ENCODE peak calls at places on chromosomes 13 and 19, in eight cellular contexts. E is Peyer's patch, P is GM20000, U is foreskin fibroblast, M is brain microvascular endothelial cell, J is stomach, W is astrocyte of the cerebellum, C is GM13977. O is an unnamed sample.

GRCh38 chr13:32538234-32538620 is 368 bp downstream of the N4BP2L2 start:
- DNase-seq in U (peak), P (peak), M (peak), W (peak), C (peak), J (peak), E (peak), O (no peak)

GRCh38 chr19:16153582-16154336 is 10.3 kb downstream of the HSH2D start:
- DNase-seq in C (no peak), J (no peak), E (no peak), P (no peak), M (no peak), W (no peak), U (no peak), O (no peak)

GRCh38 chr19:3006075-3006767 is 22.9 kb downstream of the TLE2 start:
- DNase-seq in M (no peak), C (no peak), J (no peak), W (no peak), U (no peak), E (no peak), P (no peak), O (no peak)

GRCh38 chr19:3899531-3900294 is 19.2 kb downstream of the ATCAY start:
- DNase-seq in U (no peak), J (no peak), C (no peak), P (no peak), W (no peak), E (no peak), M (no peak), O (no peak)

GRCh38 chr19:18023596-18024212 is 15.7 kb downstream of the ARRDC2 start:
- DNase-seq in M (peak), J (peak), P (no peak), E (peak), U (no peak), W (no peak), C (no peak), O (no peak)

GRCh38 chr13:101919541-101920306 is 467.2 kb downstream of the ITGBL1 start:
- DNase-seq in M (peak), C (no peak), W (no peak), J (no peak), P (no peak), U (peak), E (no peak), O (no peak)

GRCh38 chr19:57210381-57210780 is 19.1 kb downstream of the ZNF264 start:
- DNase-seq in W (no peak), U (no peak), P (no peak), E (no peak), J (no peak), M (no peak), C (no peak), O (no peak)

GRCh38 chr19:6126335-6126974 is 9.0 kb upstream of the ACSBG2 start:
- DNase-seq in C (peak), E (no peak), J (no peak), U (peak), W (peak), P (peak), M (peak), O (no peak)

GRCh38 chr19:3908266-3909054 is 24.4 kb upstream of the NMRK2 start:
- DNase-seq in E (no peak), M (no peak), W (no peak), U (no peak), J (no peak), C (no peak), P (no peak), O (no peak)

GRCh38 chr19:13995017-13995728 is 10.9 kb downstream of the RFX1 start:
- DNase-seq in E (no peak), U (peak), W (peak), M (no peak), J (no peak), P (peak), C (peak), O (no peak)

GRCh38 chr13:113802761-113803160 is 43.7 kb downstream of the TMEM255B start:
- DNase-seq in W (no peak), M (no peak), C (no peak), J (no peak), E (no peak), U (no peak), P (no peak), O (no peak)

GRCh38 chr19:11421607-11422098 is 2.5 kb upstream of the RGL3 start:
- DNase-seq in E (no peak), U (peak), P (peak), W (no peak), J (peak), C (peak), M (no peak), O (peak)

GRCh38 chr13:85313761-85314503 is 485.3 kb downstream of the SLITRK6 start:
- DNase-seq in U (peak), W (peak), E (no peak), J (no peak), P (no peak), M (peak), C (no peak), O (no peak)

GRCh38 chr13:23999411-23999810 is 102.1 kb upstream of the C1QTNF9B start:
- DNase-seq in W (no peak), J (no peak), U (no peak), M (no peak), P (no peak), E (no peak), C (no peak), O (no peak)

GRCh38 chr13:39616087-39616694 is 13.2 kb upstream of the LHFPL6 start:
- DNase-seq in W (peak), M (peak), U (peak), E (no peak), C (peak), J (no peak), P (peak), O (no peak)

GRCh38 chr19:12792048-12792852 is 964 bp downstream of the JUNB start:
- DNase-seq in J (peak), W (no peak), P (peak), E (peak), C (peak), U (peak), M (no peak), O (peak)

GRCh38 chr13:19601749-19602725 is 31.4 kb upstream of the MPHOSPH8 start:
- DNase-seq in P (peak), C (peak), J (peak), M (no peak), E (no peak), W (no peak), U (peak), O (peak)

GRCh38 chr13:30618938-30619289 is 1.2 kb downstream of the USPL1 start:
- DNase-seq in E (no peak), U (no peak), W (no peak), P (no peak), C (no peak), J (no peak), M (no peak), O (no peak)

GRCh38 chr19:40528533-40529092 is 48.1 kb upstream of the SHKBP1 start:
- DNase-seq in W (no peak), E (no peak), U (no peak), C (no peak), J (no peak), M (no peak), P (no peak), O (no peak)

GRCh38 chr19:40530091-40530901 is 46.4 kb upstream of the SHKBP1 start:
- DNase-seq in E (no peak), J (no peak), C (peak), M (no peak), W (no peak), U (peak), P (peak), O (peak)

GRCh38 chr19:40529093-40529954 is 47.3 kb upstream of the SHKBP1 start:
- DNase-seq in C (peak), E (peak), W (peak), P (peak), U (peak), J (peak), M (peak), O (peak)

GRCh38 chr19:40534148-40534547 is 42.5 kb upstream of the SHKBP1 start:
- DNase-seq in P (no peak), M (no peak), E (no peak), C (no peak), J (no peak), U (no peak), W (no peak), O (no peak)

DNA sequence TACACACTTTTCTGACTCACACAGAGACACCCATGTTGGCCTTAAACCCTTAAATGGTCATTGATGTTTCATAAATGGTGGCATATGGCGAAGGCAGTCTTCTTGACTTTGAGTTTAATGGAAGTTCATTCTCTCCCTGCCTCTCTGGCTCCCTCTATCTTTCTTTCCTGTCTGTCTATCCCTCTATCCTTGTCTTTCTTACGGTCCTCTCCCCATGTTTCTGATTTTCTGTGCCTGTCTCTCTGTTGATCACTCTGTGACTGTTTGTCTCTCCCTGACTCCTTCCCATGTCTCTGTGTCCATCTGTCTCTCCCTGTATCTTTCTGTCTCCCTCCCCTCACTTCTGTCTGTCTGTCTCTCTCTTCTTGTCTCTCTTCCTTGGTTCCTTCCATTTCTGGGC is 43.2 kb upstream of the SHKBP1 start:
- DNase-seq in J (no peak), W (no peak), C (no peak), P (no peak), E (no peak), U (peak), M (no peak), O (no peak)
- TF ChIP-seq CTCF in J (no peak), W (peak), C (no peak), P (no peak), E (peak), U (peak), M (peak), O (no peak)

GRCh38 chr13:43030548-43030947 is 7.2 kb downstream of the DNAJC15 start:
- DNase-seq in E (no peak), M (peak), J (no peak), U (no peak), W (no peak), P (no peak), C (peak), O (no peak)
- TF ChIP-seq CTCF in E (no peak), M (no peak), J (no peak), U (no peak), W (no peak), P (no peak), C (no peak), O (no peak)

GRCh38 chr13:73849292-73849691 is 284.9 kb downstream of the KLF12 start:
- DNase-seq in W (peak), J (no peak), U (peak), C (no peak), P (no peak), M (peak), E (peak), O (no peak)
- TF ChIP-seq CTCF in W (peak), J (peak), U (peak), C (peak), P (no peak), M (peak), E (peak), O (peak)

GRCh38 chr19:49862411-49863253 is 4.7 kb downstream of the PNKP start:
- DNase-seq in J (no peak), W (no peak), C (no peak), U (peak), P (no peak), M (no peak), E (no peak), O (no peak)
- TF ChIP-seq CTCF in J (no peak), W (peak), C (peak), U (peak), P (peak), M (peak), E (no peak), O (no peak)

DNA sequence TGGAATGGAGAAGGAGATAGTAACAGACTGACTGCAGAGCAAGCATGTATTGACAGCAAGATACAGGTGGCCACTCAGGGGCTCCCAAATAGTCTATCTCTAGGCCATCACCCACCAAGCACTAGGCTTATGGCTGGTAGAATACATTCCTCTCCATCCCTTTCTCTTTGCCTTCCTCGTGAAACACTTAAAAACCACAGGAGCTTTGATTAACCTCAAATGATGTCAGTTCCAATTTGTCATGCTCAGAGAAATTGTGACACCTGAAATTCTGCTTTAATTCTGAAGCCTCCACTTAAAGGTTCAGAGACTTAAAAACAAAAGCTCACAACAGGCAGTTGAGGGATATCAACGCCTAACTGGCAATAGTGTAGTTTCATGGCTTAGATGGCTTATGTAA is 17.2 kb downstream of the ENOX1 start:
- DNase-seq in P (no peak), J (no peak), E (no peak), M (no peak), W (no peak), C (no peak), U (no peak), O (no peak)
- TF ChIP-seq CTCF in P (no peak), J (no peak), E (no peak), M (no peak), W (no peak), C (no peak), U (no peak), O (no peak)

DNA sequence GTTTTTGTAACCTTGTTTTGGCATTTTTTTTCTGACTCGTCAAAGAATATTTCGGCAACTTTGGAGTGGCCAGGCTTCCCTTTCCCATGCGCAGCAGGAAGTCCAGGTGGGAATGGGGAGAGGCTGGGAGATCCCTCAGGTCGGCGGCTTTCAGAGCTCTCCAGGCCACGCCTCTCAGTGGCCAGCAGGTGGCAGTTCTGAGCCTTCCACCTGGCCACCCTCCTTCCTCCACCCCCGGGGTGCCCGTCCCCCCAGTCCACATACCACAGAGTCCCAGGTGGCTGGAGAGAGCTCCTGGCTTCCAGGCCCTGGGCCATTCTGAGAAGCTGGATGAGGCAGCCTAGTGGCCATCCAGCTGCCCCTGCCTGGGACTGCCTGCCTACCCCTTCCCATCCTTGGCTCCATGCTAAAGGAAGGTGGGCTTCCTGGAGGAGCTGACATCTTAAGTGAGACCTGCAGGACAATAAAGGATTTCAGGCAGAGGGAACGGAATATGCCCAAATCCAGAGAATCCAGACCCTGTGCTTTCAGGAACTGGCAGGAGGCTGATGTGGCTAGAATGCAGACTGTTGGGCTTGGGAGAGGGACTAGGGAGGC is 46.3 kb downstream of the CCNE1 start:
- DNase-seq in C (peak), M (no peak), J (peak), U (peak), W (no peak), P (peak), E (no peak), O (peak)
- TF ChIP-seq CTCF in C (peak), M (peak), J (peak), U (peak), W (peak), P (peak), E (peak), O (peak)

DNA sequence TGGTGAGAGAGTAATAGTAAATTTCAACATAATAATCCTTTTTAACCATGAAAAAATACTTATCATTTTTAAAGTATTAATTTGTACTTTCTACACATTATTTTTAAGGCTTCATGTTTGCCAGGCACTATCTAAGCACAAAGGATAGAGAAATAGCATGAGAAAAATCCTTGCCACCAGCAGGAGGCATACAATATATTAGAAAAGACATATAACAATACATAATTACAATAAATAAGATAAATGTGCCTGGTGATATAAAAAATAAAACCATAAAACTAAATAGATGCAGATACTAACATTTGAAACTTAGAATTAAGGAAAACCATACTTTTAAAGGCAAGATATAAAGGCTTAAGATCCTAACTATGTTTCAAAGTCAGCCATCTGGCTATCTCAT is 1256.4 kb downstream of the DIAPH3 start:
- DNase-seq in P (no peak), M (no peak), C (no peak), U (no peak), J (no peak), W (no peak), E (no peak), O (no peak)
- TF ChIP-seq CTCF in P (no peak), M (peak), C (no peak), U (no peak), J (no peak), W (peak), E (no peak), O (no peak)

DNA sequence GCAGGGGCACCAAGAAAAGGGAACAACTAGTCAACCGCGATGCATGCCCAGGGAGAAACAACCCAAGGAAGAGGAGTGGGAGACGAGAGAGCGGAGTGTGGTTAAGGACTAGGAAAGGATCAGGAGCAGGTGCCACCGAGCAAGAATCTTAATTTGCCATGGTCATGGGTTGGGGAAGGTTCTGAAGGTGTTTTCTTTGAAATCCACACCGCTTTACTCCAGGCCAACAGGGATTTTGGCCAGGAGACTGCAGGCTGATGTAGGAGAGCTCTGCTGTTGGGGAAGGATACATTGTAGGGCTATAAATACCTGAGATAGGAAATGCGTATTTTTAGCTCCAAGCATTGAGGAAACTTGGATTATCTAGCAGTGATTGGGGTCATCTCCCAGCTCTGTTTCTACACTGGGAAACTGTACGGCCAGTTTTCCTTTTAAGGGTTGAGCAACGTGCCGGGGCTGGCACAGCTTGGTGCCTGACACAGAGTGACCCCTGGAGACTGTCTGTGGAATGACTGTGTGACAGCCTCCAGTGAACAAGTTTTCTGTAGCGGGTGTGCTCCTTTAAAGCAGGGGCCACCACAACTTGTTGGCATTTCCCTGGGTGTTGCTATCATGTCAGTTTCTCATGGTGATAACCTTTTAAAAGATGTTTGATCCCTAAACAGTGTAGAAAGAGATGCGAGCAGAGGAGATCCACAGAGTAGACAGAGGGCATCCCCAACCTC is 34.2 kb downstream of the ZNF536 start:
- DNase-seq in W (no peak), E (no peak), M (no peak), U (peak), P (peak), J (no peak), C (peak), O (no peak)
- TF ChIP-seq CTCF in W (peak), E (peak), M (peak), U (peak), P (peak), J (no peak), C (peak), O (no peak)

GRCh38 chr19:45469132-45469834 is 1.5 kb downstream of the FOSB start:
- DNase-seq in P (peak), J (peak), C (peak), M (peak), U (peak), W (peak), E (peak), O (peak)
- TF ChIP-seq CTCF in P (no peak), J (peak), C (no peak), M (no peak), U (no peak), W (no peak), E (no peak), O (no peak)

O was measured in natural killer cell.